ENCODE peak calls at places on chromosomes 5 and 9, in five cellular contexts. W is SK-N-SH; I is ACHN; P is KG1; E is activated naive CD8-positive, alpha-beta T cell treated with anti-CD3 and anti-CD28 coated beads, Interleukin-2, amount 50 U/mL, for 24 hours. N is an unnamed sample.

GRCh38 chr9:110357510-110357909 is 19.8 kb upstream of the TXNDC8 start:
- DNase-seq in I (no peak), P (no peak), W (no peak), E (no peak), N (no peak)

GRCh38 chr5:39138182-39138487 is 63.9 kb upstream of the RICTOR start:
- DNase-seq in I (no peak), E (no peak), P (no peak), W (no peak), N (no peak)

GRCh38 chr9:121916008-121916407 is 177.1 kb downstream of the TTLL11 start:
- DNase-seq in W (no peak), P (no peak), I (no peak), E (no peak), N (no peak)

GRCh38 chr5:160165137-160166068 is 46.2 kb upstream of the PWWP2A start:
- DNase-seq in E (peak; percentile 40), W (peak; percentile 83), I (peak; percentile 98), P (no peak), N (peak; percentile 87)

GRCh38 chr5:113227798-113228197 is 207.0 kb downstream of the TSSK1B start:
- DNase-seq in P (no peak), W (no peak), I (no peak), E (no peak), N (no peak)

GRCh38 chr5:115100556-115100955 is 69.2 kb downstream of the TRIM36 start:
- DNase-seq in W (no peak), P (no peak), I (no peak), E (no peak), N (peak; percentile 37)

GRCh38 chr5:37165761-37166160 is 83.4 kb downstream of the CPLANE1 start:
- DNase-seq in W (no peak), I (no peak), P (no peak), E (no peak), N (no peak)

GRCh38 chr5:151684690-151685361 is 1.9 kb downstream of the SPARC start:
- DNase-seq in I (peak; percentile 88), P (no peak), W (no peak), E (no peak), N (no peak)

GRCh38 chr5:147170603-147171002 is 64.2 kb upstream of the STK32A start:
- DNase-seq in W (no peak), E (no peak), I (no peak), P (no peak), N (peak; percentile 63)

GRCh38 chr5:78665519-78665918 is 16.9 kb upstream of the LHFPL2 start:
- DNase-seq in P (no peak), W (no peak), I (no peak), E (no peak), N (no peak)

GRCh38 chr5:67165524-67166459 is 30.8 kb downstream of the CD180 start:
- DNase-seq in W (peak; percentile 41), E (peak; percentile 82), P (no peak), I (no peak), N (no peak)

GRCh38 chr5:32051796-32052195 is 122.3 kb downstream of the GOLPH3 start:
- DNase-seq in I (no peak), P (no peak), W (no peak), E (no peak), N (no peak)

GRCh38 chr9:129374651-129375050 is 196.6 kb upstream of the IER5L start:
- DNase-seq in E (no peak), I (no peak), W (no peak), P (no peak), N (no peak)

GRCh38 chr5:97089149-97089801 is 53.1 kb downstream of the LIX1 start:
- DNase-seq in I (no peak), E (no peak), P (no peak), W (no peak), N (no peak)

GRCh38 chr5:126920291-126920690 is 110.1 kb downstream of the MARCHF3 start:
- DNase-seq in I (no peak), E (no peak), P (no peak), W (no peak), N (no peak)

GRCh38 chr5:18465833-18466681 is 831.8 kb downstream of the TAF11L14 start:
- DNase-seq in E (peak; percentile 24), W (peak; percentile 51), P (peak; percentile 44), I (peak; percentile 61), N (peak; percentile 75)

GRCh38 chr5:6827815-6828214 is 114.6 kb downstream of the TENT4A start:
- DNase-seq in P (no peak), W (no peak), I (no peak), E (peak; percentile 14), N (no peak)

GRCh38 chr9:114655689-114656088 is 1.9 kb downstream of the TEX53 start:
- DNase-seq in E (no peak), I (no peak), W (no peak), P (no peak), N (no peak)

GRCh38 chr5:154690488-154690887 is 64.7 kb upstream of the LARP1 start:
- DNase-seq in W (no peak), P (no peak), E (no peak), I (no peak), N (no peak)

GRCh38 chr9:136779808-136780207 is 11.3 kb upstream of the TMEM141 start:
- DNase-seq in W (no peak), P (no peak), I (no peak), E (no peak), N (no peak)

GRCh38 chr9:126389958-126390357 is 63.3 kb downstream of the MVB12B start:
- DNase-seq in W (no peak), I (no peak), P (peak; percentile 54), E (no peak), N (no peak)

GRCh38 chr5:172179032-172179989 is 8.7 kb downstream of the STK10 start:
- DNase-seq in P (peak; percentile 91), E (peak; percentile 64), W (no peak), I (no peak), N (no peak)

GRCh38 chr5:96614110-96614691 is 48.0 kb upstream of the CAST start:
- DNase-seq in W (peak; percentile 64), I (peak; percentile 92), P (no peak), E (peak; percentile 33), N (peak; percentile 37)

GRCh38 chr5:73786043-73786831 is 160.2 kb downstream of the ARHGEF28 start:
- DNase-seq in I (no peak), W (no peak), P (no peak), E (no peak), N (peak; percentile 87)

GRCh38 chr9:79573697-79573976 is 1.9 kb downstream of the TLE4 start:
- DNase-seq in E (no peak), I (peak; percentile 19), P (no peak), W (no peak), N (peak; percentile 6)

GRCh38 chr9:138077126-138077525 is 199.5 kb downstream of the CACNA1B start:
- DNase-seq in I (no peak), P (no peak), W (peak; percentile 9), E (no peak), N (no peak)

GRCh38 chr5:142313275-142313674 is 11.5 kb downstream of the SPRY4 start:
- DNase-seq in P (no peak), W (no peak), I (no peak), E (no peak), N (no peak)

GRCh38 chr9:135524130-135524861 is 3.1 kb downstream of the LCN1 start:
- DNase-seq in I (no peak), E (no peak), W (no peak), P (no peak), N (no peak)

GRCh38 chr5:135353952-135354721 is 44.9 kb downstream of the MACROH2A1 start:
- DNase-seq in E (no peak), P (no peak), W (no peak), I (no peak), N (no peak)

GRCh38 chr5:32578362-32578761 is 7.0 kb upstream of the SUB1 start:
- DNase-seq in I (no peak), E (no peak), P (no peak), W (no peak), N (no peak)

GRCh38 chr9:100575765-100576368 is 2.0 kb upstream of the CAVIN4 start:
- DNase-seq in W (no peak), P (no peak), I (peak; percentile 64), E (no peak), N (no peak)

GRCh38 chr5:98603456-98603855 is 170.0 kb upstream of the RGMB start:
- DNase-seq in I (no peak), P (no peak), W (no peak), E (no peak), N (no peak)